ENCODE peak calls at places on chromosomes 6 and 20, in six cellular contexts. One of them, this sample, is unnamed.
A peak's percentile ranks its signal among the peaks of the same experiment; 100 is the strongest.

GRCh38 chr6:133837801-133838349 is 51.0 kb upstream of the TCF21 start:
- DNase-seq in tibial nerve: no peak
- DNase-seq in psoas muscle: peak; percentile 40
- DNase-seq in HCT116: peak; percentile 68
- DNase-seq in SJSA1: no peak
- DNase-seq in RWPE2: peak; percentile 73
- DNase-seq in this sample: peak; percentile 13

GRCh38 chr20:38714308-38714707 is 10.0 kb upstream of the SLC32A1 start:
- DNase-seq in RWPE2: no peak
- DNase-seq in HCT116: no peak
- DNase-seq in SJSA1: no peak
- DNase-seq in tibial nerve: no peak
- DNase-seq in psoas muscle: no peak
- DNase-seq in this sample: no peak

GRCh38 chr6:23218751-23219150 is 649.4 kb downstream of the HDGFL1 start:
- DNase-seq in psoas muscle: no peak
- DNase-seq in tibial nerve: no peak
- DNase-seq in RWPE2: no peak
- DNase-seq in HCT116: no peak
- DNase-seq in SJSA1: no peak
- DNase-seq in this sample: peak; percentile 84

GRCh38 chr6:166707045-166707444 is 80.0 kb upstream of the RPS6KA2 start:
- DNase-seq in SJSA1: no peak
- DNase-seq in tibial nerve: no peak
- DNase-seq in HCT116: no peak
- DNase-seq in psoas muscle: peak; percentile 54
- DNase-seq in RWPE2: no peak
- DNase-seq in this sample: peak; percentile 55

GRCh38 chr6:33075208-33075567 is 602 bp upstream of the HLA-DPB1 start:
- DNase-seq in psoas muscle: no peak
- DNase-seq in HCT116: no peak
- DNase-seq in RWPE2: no peak
- DNase-seq in SJSA1: no peak
- DNase-seq in tibial nerve: no peak
- DNase-seq in this sample: no peak

GRCh38 chr20:50323777-50324604 is 133.4 kb downstream of the CEBPB start:
- DNase-seq in RWPE2: peak; percentile 33
- DNase-seq in SJSA1: no peak
- DNase-seq in tibial nerve: no peak
- DNase-seq in HCT116: no peak
- DNase-seq in psoas muscle: no peak
- DNase-seq in this sample: no peak

GRCh38 chr6:37516920-37517405 is 17.3 kb upstream of the CCDC167 start:
- DNase-seq in RWPE2: no peak
- DNase-seq in tibial nerve: no peak
- DNase-seq in HCT116: no peak
- DNase-seq in psoas muscle: no peak
- DNase-seq in SJSA1: no peak
- DNase-seq in this sample: peak; percentile 34

GRCh38 chr6:46755867-46756266 is 9.1 kb downstream of the ANKRD66 start:
- DNase-seq in SJSA1: no peak
- DNase-seq in RWPE2: no peak
- DNase-seq in HCT116: no peak
- DNase-seq in tibial nerve: no peak
- DNase-seq in psoas muscle: no peak
- DNase-seq in this sample: no peak

GRCh38 chr6:149898966-149899365 is 1.1 kb upstream of the RAET1E start:
- DNase-seq in psoas muscle: no peak
- DNase-seq in HCT116: no peak
- DNase-seq in RWPE2: no peak
- DNase-seq in tibial nerve: no peak
- DNase-seq in SJSA1: no peak
- DNase-seq in this sample: no peak

GRCh38 chr6:73610444-73611275 is 43.1 kb downstream of the SLC17A5 start:
- DNase-seq in tibial nerve: no peak
- DNase-seq in HCT116: peak; percentile 18
- DNase-seq in psoas muscle: no peak
- DNase-seq in SJSA1: peak; percentile 71
- DNase-seq in RWPE2: no peak
- DNase-seq in this sample: no peak

GRCh38 chr6:130928993-130929678 is 101.9 kb downstream of the SMLR1 start:
- DNase-seq in HCT116: no peak
- DNase-seq in psoas muscle: no peak
- DNase-seq in SJSA1: no peak
- DNase-seq in RWPE2: no peak
- DNase-seq in tibial nerve: no peak
- DNase-seq in this sample: no peak

GRCh38 chr6:125906158-125906998 is 50.2 kb upstream of the HINT3 start:
- DNase-seq in tibial nerve: no peak
- DNase-seq in psoas muscle: no peak
- DNase-seq in RWPE2: no peak
- DNase-seq in HCT116: peak; percentile 23
- DNase-seq in SJSA1: peak; percentile 21
- DNase-seq in this sample: peak; percentile 27

GRCh38 chr6:130655586-130655985 is 171.6 kb upstream of the SMLR1 start:
- DNase-seq in SJSA1: no peak
- DNase-seq in tibial nerve: no peak
- DNase-seq in RWPE2: no peak
- DNase-seq in HCT116: no peak
- DNase-seq in psoas muscle: no peak
- DNase-seq in this sample: no peak

GRCh38 chr20:48807586-48808381 is 20.0 kb downstream of the PREX1 start:
- DNase-seq in RWPE2: no peak
- DNase-seq in SJSA1: no peak
- DNase-seq in tibial nerve: no peak
- DNase-seq in psoas muscle: no peak
- DNase-seq in HCT116: no peak
- DNase-seq in this sample: no peak

GRCh38 chr6:168177492-168177891 is 98.5 kb upstream of the FRMD1 start:
- DNase-seq in psoas muscle: no peak
- DNase-seq in HCT116: no peak
- DNase-seq in RWPE2: no peak
- DNase-seq in SJSA1: no peak
- DNase-seq in tibial nerve: no peak
- DNase-seq in this sample: no peak

GRCh38 chr6:164133095-164133494 is 718.6 kb downstream of the QKI start:
- DNase-seq in tibial nerve: no peak
- DNase-seq in psoas muscle: no peak
- DNase-seq in SJSA1: no peak
- DNase-seq in RWPE2: no peak
- DNase-seq in HCT116: peak; percentile 0
- DNase-seq in this sample: peak; percentile 45

GRCh38 chr6:161631676-161632194 is 357.9 kb upstream of the AGPAT4 start:
- DNase-seq in psoas muscle: no peak
- DNase-seq in SJSA1: peak; percentile 84
- DNase-seq in RWPE2: no peak
- DNase-seq in HCT116: no peak
- DNase-seq in tibial nerve: no peak
- DNase-seq in this sample: no peak

GRCh38 chr6:41536884-41537347 is 9.3 kb upstream of the FOXP4 start:
- DNase-seq in RWPE2: no peak
- DNase-seq in SJSA1: no peak
- DNase-seq in tibial nerve: no peak
- DNase-seq in psoas muscle: no peak
- DNase-seq in HCT116: peak; percentile 18
- DNase-seq in this sample: peak; percentile 54

GRCh38 chr20:50957276-50957675 is 1.1 kb downstream of the DPM1 start:
- DNase-seq in RWPE2: no peak
- DNase-seq in HCT116: no peak
- DNase-seq in SJSA1: no peak
- DNase-seq in psoas muscle: no peak
- DNase-seq in tibial nerve: no peak
- DNase-seq in this sample: no peak

GRCh38 chr6:109456710-109457595 is 1.4 kb upstream of the MICAL1 start:
- DNase-seq in RWPE2: no peak
- DNase-seq in SJSA1: no peak
- DNase-seq in tibial nerve: no peak
- DNase-seq in HCT116: no peak
- DNase-seq in psoas muscle: peak; percentile 76
- DNase-seq in this sample: no peak

GRCh38 chr6:105831321-105831720 is 254.8 kb upstream of the PRDM1 start:
- DNase-seq in SJSA1: no peak
- DNase-seq in HCT116: no peak
- DNase-seq in RWPE2: no peak
- DNase-seq in tibial nerve: no peak
- DNase-seq in psoas muscle: no peak
- DNase-seq in this sample: peak; percentile 17

GRCh38 chr6:90463359-90463758 is 123.5 kb downstream of the MAP3K7 start:
- DNase-seq in SJSA1: no peak
- DNase-seq in psoas muscle: no peak
- DNase-seq in tibial nerve: no peak
- DNase-seq in HCT116: no peak
- DNase-seq in RWPE2: no peak
- DNase-seq in this sample: no peak

GRCh38 chr20:10864076-10864672 is 190.4 kb upstream of the JAG1 start:
- DNase-seq in tibial nerve: no peak
- DNase-seq in RWPE2: peak; percentile 83
- DNase-seq in psoas muscle: no peak
- DNase-seq in SJSA1: no peak
- DNase-seq in HCT116: peak; percentile 16
- DNase-seq in this sample: no peak
- H3K27ac ChIP-seq in tibial nerve: peak overlapping the region; percentile 57
- H3K27ac ChIP-seq in RWPE2: peak overlapping the region; percentile 88
- H3K27ac ChIP-seq in psoas muscle: peak overlapping the region; percentile 61
- H3K27ac ChIP-seq in SJSA1: peak overlapping the region; percentile 92
- H3K27ac ChIP-seq in HCT116: no peak overlapping the region
- H3K27ac ChIP-seq in this sample: no peak overlapping the region

DNA sequence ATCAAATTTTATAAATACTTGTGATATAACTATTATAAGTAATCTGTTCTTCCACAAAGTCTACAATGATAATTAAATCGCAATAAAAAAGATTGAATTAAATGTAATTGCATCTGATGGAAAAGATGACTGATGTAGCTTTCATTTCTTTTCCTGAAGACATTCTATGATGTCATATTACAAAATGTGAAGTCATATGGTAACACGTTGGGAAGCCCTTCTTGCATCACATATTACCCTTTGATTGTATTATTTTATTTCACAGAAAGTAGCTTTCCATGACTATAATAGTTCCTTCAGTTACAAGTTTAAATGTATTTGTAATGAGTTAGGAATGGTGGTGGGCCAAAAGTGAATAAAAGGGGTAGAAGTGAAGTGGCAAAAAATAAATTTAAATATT is 19.0 kb upstream of the OR2B2 start:
- DNase-seq in psoas muscle: no peak
- DNase-seq in RWPE2: no peak
- DNase-seq in HCT116: no peak
- DNase-seq in SJSA1: no peak
- DNase-seq in tibial nerve: no peak
- DNase-seq in this sample: no peak
- H3K4me1 ChIP-seq in psoas muscle: no peaks in the 10 kb centered on the region
- H3K4me1 ChIP-seq in RWPE2: no peaks in the 10 kb centered on the region
- H3K4me1 ChIP-seq in HCT116: no peaks in the 10 kb centered on the region
- H3K4me1 ChIP-seq in SJSA1: no peaks in the 10 kb centered on the region
- H3K4me1 ChIP-seq in tibial nerve: no peaks in the 10 kb centered on the region
- H3K4me1 ChIP-seq in this sample: no peaks in the 10 kb centered on the region

DNA sequence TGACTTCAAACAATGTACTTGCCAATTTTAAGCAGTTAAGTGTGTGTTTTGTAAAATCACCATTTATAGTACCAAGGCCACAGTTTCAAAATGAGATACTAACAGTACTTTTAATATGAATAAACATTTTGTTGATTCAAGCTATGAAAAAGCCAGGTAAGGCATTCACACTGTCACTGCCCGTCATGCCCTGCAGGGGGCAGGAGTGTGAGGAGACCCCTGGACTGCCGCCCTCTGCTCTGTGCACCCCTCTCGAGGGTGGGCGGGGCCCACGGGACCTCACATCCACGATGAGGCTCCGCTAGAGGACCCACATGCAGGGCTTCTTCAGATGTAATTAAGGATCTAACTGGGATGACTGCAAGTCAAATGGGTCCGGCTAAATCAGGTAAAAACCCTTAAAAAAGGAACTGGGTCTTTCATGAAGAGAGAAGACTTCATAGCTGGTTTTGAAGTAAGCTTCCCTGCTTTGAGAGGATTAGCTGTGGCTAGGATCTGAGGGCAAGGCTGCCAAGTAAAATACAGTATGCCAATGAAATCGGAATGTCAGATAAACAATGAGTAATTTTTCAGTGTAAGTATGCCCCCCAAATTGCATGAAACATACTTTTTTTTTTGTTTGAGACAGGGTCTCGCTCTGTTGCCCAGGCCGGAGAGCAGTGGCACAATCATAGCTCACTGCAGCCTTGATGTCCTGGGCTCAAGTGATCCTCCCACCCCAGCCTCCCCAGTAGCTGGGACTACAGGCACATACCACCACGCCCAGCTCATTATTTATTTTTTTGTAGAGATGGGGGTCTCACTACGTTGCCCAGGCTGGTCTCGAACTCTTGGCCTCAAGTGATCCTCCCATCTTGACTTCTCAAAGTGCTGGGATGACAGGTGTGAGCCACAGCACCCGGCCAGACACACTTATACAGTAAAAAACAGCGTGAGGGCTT is 18.7 kb downstream of the DIDO1 start:
- DNase-seq in RWPE2: peak; percentile 79
- DNase-seq in psoas muscle: no peak
- DNase-seq in tibial nerve: no peak
- DNase-seq in HCT116: no peak
- DNase-seq in SJSA1: no peak
- DNase-seq in this sample: peak; percentile 54
- H3K27ac ChIP-seq in RWPE2: no peak overlapping the region
- H3K27ac ChIP-seq in psoas muscle: no peak overlapping the region
- H3K27ac ChIP-seq in tibial nerve: no peak overlapping the region
- H3K27ac ChIP-seq in HCT116: no peak overlapping the region
- H3K27ac ChIP-seq in SJSA1: no peak overlapping the region
- H3K27ac ChIP-seq in this sample: no peak overlapping the region

GRCh38 chr6:107868867-107869611 is 44.9 kb upstream of the SCML4 start:
- DNase-seq in HCT116: no peak
- DNase-seq in SJSA1: no peak
- DNase-seq in psoas muscle: no peak
- DNase-seq in tibial nerve: no peak
- DNase-seq in RWPE2: no peak
- DNase-seq in this sample: no peak

GRCh38 chr6:107871981-107872380 is 47.9 kb upstream of the SCML4 start:
- DNase-seq in RWPE2: no peak
- DNase-seq in tibial nerve: no peak
- DNase-seq in SJSA1: no peak
- DNase-seq in psoas muscle: no peak
- DNase-seq in HCT116: no peak
- DNase-seq in this sample: no peak

GRCh38 chr6:107867302-107867615 is 43.1 kb upstream of the SCML4 start:
- DNase-seq in RWPE2: no peak
- DNase-seq in SJSA1: peak; percentile 16
- DNase-seq in tibial nerve: no peak
- DNase-seq in HCT116: no peak
- DNase-seq in psoas muscle: no peak
- DNase-seq in this sample: no peak

GRCh38 chr6:107870379-107870778 is 46.3 kb upstream of the SCML4 start:
- DNase-seq in HCT116: no peak
- DNase-seq in SJSA1: no peak
- DNase-seq in RWPE2: no peak
- DNase-seq in psoas muscle: no peak
- DNase-seq in tibial nerve: no peak
- DNase-seq in this sample: no peak

DNA sequence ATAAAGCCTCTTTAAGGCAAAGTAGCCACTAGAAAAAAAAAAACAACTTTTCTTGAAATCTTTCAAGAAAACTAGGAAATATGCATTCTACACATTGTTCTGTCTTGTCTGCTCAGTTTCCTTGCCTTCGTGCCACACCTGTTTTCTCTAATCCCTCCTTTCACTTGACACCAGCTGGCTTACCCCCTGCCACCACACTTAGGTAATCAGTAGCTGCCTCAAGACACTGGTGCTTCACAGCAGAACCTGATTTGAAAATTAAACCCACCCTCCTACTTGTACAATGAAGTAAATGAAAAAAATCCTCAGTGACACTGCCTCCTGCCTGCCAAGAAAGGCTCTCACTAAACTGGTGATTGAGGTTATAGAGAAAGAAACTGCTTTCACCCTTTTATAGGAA is 45.8 kb upstream of the SCML4 start:
- DNase-seq in RWPE2: no peak
- DNase-seq in SJSA1: no peak
- DNase-seq in psoas muscle: no peak
- DNase-seq in HCT116: no peak
- DNase-seq in tibial nerve: no peak
- DNase-seq in this sample: peak; percentile 73
- H3K4me1 ChIP-seq in RWPE2: no peaks in the 10 kb centered on the region
- H3K4me1 ChIP-seq in SJSA1: peaks cover 11% of the 10 kb centered on the region
- H3K4me1 ChIP-seq in psoas muscle: no peaks in the 10 kb centered on the region
- H3K4me1 ChIP-seq in HCT116: no peaks in the 10 kb centered on the region
- H3K4me1 ChIP-seq in tibial nerve: no peaks in the 10 kb centered on the region
- H3K4me1 ChIP-seq in this sample: peaks cover 17% of the 10 kb centered on the region